ENCODE peak calls at places on chromosomes 4 and X, in four cellular contexts. W is T-helper 2 cell, J is IMR-90, Y is heart left ventricle. F is an unnamed sample.

GRCh38 chr4:184762100-184762499 is 28.2 kb upstream of the CENPU start:
- DNase-seq in W (peak; percentile 49), J (no peak), Y (no peak), F (no peak)

GRCh38 chrX:42094208-42094607 is 170.9 kb upstream of the CASK start:
- DNase-seq in W (no peak), J (peak; percentile 7), Y (no peak), F (no peak)

GRCh38 chr4:122688529-122688928 is 44.0 kb upstream of the BBS12 start:
- DNase-seq in W (no peak), J (peak; percentile 20), Y (no peak), F (no peak)

GRCh38 chr4:87141428-87141827 is 79.0 kb downstream of the KLHL8 start:
- DNase-seq in W (no peak), J (no peak), Y (no peak), F (no peak)

GRCh38 chrX:134444681-134445080 is 15.3 kb upstream of the HPRT1 start:
- DNase-seq in W (no peak), J (no peak), Y (no peak), F (no peak)

GRCh38 chr4:137394000-137394399 is 138.3 kb downstream of the PCDH18 start:
- DNase-seq in W (no peak), J (no peak), Y (no peak), F (no peak)

GRCh38 chr4:14646831-14647230 is 355.4 kb upstream of the CPEB2 start:
- DNase-seq in W (no peak), J (no peak), Y (no peak), F (no peak)

GRCh38 chrX:155778844-155779553 is 102.1 kb upstream of the VAMP7 start:
- DNase-seq in W (no peak), J (no peak), Y (no peak), F (no peak)

GRCh38 chr4:78693777-78694456 is 82.2 kb upstream of the BMP2K start:
- DNase-seq in W (no peak), J (no peak), Y (no peak), F (no peak)

GRCh38 chr4:41122775-41123174 is 91.6 kb downstream of the APBB2 start:
- DNase-seq in W (no peak), J (no peak), Y (no peak), F (no peak)

GRCh38 chr4:88937081-88937480 is 119.9 kb downstream of the FAM13A start:
- DNase-seq in W (no peak), J (peak; percentile 65), Y (no peak), F (no peak)

GRCh38 chr4:26482508-26483462 is 7.5 kb downstream of the CCKAR start:
- DNase-seq in W (no peak), J (no peak), Y (no peak), F (no peak)

GRCh38 chr4:154329268-154329858 is 162.2 kb downstream of the DCHS2 start:
- DNase-seq in W (no peak), J (peak; percentile 10), Y (no peak), F (no peak)

GRCh38 chr4:141016117-141016798 is 117.0 kb downstream of the RNF150 start:
- DNase-seq in W (no peak), J (no peak), Y (no peak), F (no peak)

GRCh38 chr4:130141651-130142050 is 1045.7 kb downstream of the C4orf33 start:
- DNase-seq in W (no peak), J (no peak), Y (no peak), F (no peak)

GRCh38 chrX:108163333-108164082 is 71.9 kb downstream of the ATG4A start:
- DNase-seq in W (no peak), J (no peak), Y (no peak), F (no peak)

GRCh38 chr4:54897590-54897989 is 227.8 kb downstream of the KDR start:
- DNase-seq in W (no peak), J (peak; percentile 74), Y (no peak), F (no peak)

GRCh38 chrX:95762716-95763115 is 921.9 kb upstream of the DIAPH2 start:
- DNase-seq in W (no peak), J (no peak), Y (no peak), F (no peak)

GRCh38 chr4:147707892-147708672 is 23.8 kb upstream of the ARHGAP10 start:
- DNase-seq in W (peak; percentile 41), J (peak; percentile 34), Y (peak; percentile 34), F (no peak)

F was measured in NCI-H1417 treated with DMSO at 0.1 percent for 48 hours.